ENCODE peak calls at places on chromosomes 3 and 15, in nine cellular contexts. N is esophagus muscularis mucosa, X is sigmoid colon, M is GM23338, U is transverse colon, A is H1, D is HL-60, H is HCT116, R is spleen. Y is an unnamed sample.

GRCh38 chr15:101388046-101388445 is 93.0 kb upstream of the SNRPA1 start:
- DNase-seq in R (no peak), M (no peak), X (no peak), D (no peak), U (no peak), H (no peak), N (no peak), A (no peak), Y (no peak)

GRCh38 chr15:55627730-55628368 is 39.7 kb upstream of the PYGO1 start:
- DNase-seq in D (no peak), N (no peak), M (peak; percentile 40), R (no peak), A (no peak), X (no peak), U (no peak), H (peak; percentile 92), Y (no peak)

GRCh38 chr3:66092175-66092990 is 53.7 kb upstream of the MAGI1 start:
- DNase-seq in R (no peak), N (no peak), A (no peak), X (no peak), H (no peak), U (no peak), D (no peak), M (no peak), Y (no peak)

GRCh38 chr3:64922213-64922612 is 234.4 kb upstream of the ADAMTS9 start:
- DNase-seq in N (no peak), A (no peak), D (no peak), R (no peak), H (no peak), X (no peak), U (no peak), M (no peak), Y (no peak)

GRCh38 chr3:53236112-53236841 is 19.5 kb downstream of the TKT start:
- DNase-seq in X (peak; percentile 86), N (no peak), D (no peak), A (no peak), R (peak; percentile 93), U (peak; percentile 79), H (peak; percentile 34), M (no peak), Y (no peak)

GRCh38 chr15:34986326-34987181 is 1.5 kb downstream of the ZNF770 start:
- DNase-seq in A (no peak), R (no peak), U (no peak), H (no peak), N (no peak), X (no peak), D (no peak), M (no peak), Y (no peak)

GRCh38 chr15:36965561-36966342 is 134.6 kb downstream of the MEIS2 start:
- DNase-seq in X (no peak), A (no peak), R (no peak), H (no peak), N (no peak), U (no peak), M (no peak), D (no peak), Y (no peak)

GRCh38 chr15:101277038-101277822 is at the start of gene SELENOS:
- DNase-seq in A (peak; percentile 94), X (peak; percentile 96), H (peak; percentile 65), D (peak; percentile 76), U (peak; percentile 96), R (peak; percentile 97), M (peak; percentile 96), N (peak; percentile 95), Y (peak; percentile 86)

GRCh38 chr3:195758721-195759353 is 38.1 kb downstream of the MUC20 start:
- DNase-seq in U (no peak), M (no peak), A (peak; percentile 37), N (no peak), R (peak; percentile 28), H (no peak), X (no peak), D (no peak), Y (no peak)

GRCh38 chr3:149612456-149612855 is 45.4 kb downstream of the WWTR1 start:
- DNase-seq in M (no peak), R (no peak), U (no peak), H (no peak), X (no peak), A (no peak), N (no peak), D (no peak), Y (no peak)

GRCh38 chr3:124174463-124174862 is 182.5 kb upstream of the ROPN1 start:
- DNase-seq in H (no peak), U (no peak), R (no peak), D (no peak), X (no peak), M (no peak), N (no peak), A (no peak), Y (no peak)

GRCh38 chr3:170244566-170244965 is 22.3 kb downstream of the PRKCI start:
- DNase-seq in A (no peak), U (no peak), M (no peak), R (no peak), X (no peak), D (no peak), H (no peak), N (no peak), Y (no peak)

GRCh38 chr3:170247875-170248274 is 25.7 kb downstream of the PRKCI start:
- DNase-seq in U (no peak), A (no peak), H (no peak), R (no peak), M (no peak), X (no peak), N (no peak), D (no peak), Y (no peak)
- TF ChIP-seq CTCF in U (no peak), A (no peak), H (no peak), R (no peak), M (no peak), X (no peak), N (no peak), D (no peak), Y (no peak)

GRCh38 chr3:120791958-120792357 is 49.4 kb downstream of the GTF2E1 start:
- DNase-seq in X (no peak), D (no peak), M (no peak), N (no peak), H (no peak), U (no peak), A (no peak), R (no peak), Y (no peak)
- TF ChIP-seq POLR2AphosphoS5 in X (no peak), D (no peak), M (no peak), N (no peak), H (no peak), U (no peak), A (no peak), R (no peak), Y (no peak)

GRCh38 chr3:43905157-43905556 is 214.4 kb downstream of the ABHD5 start:
- DNase-seq in R (no peak), D (no peak), X (no peak), U (no peak), A (no peak), M (no peak), N (peak; percentile 12), H (no peak), Y (no peak)

GRCh38 chr3:43910750-43911149 is 220.0 kb downstream of the ABHD5 start:
- DNase-seq in H (no peak), D (no peak), X (no peak), A (no peak), R (no peak), N (peak; percentile 64), U (no peak), M (no peak), Y (no peak)

GRCh38 chr3:43906847-43907507 is 216.2 kb downstream of the ABHD5 start:
- DNase-seq in X (no peak), U (no peak), R (no peak), D (no peak), M (no peak), A (no peak), N (peak; percentile 47), H (no peak), Y (no peak)

GRCh38 chr3:43909149-43909548 is 218.4 kb downstream of the ABHD5 start:
- DNase-seq in N (peak; percentile 55), D (no peak), U (no peak), X (no peak), R (no peak), M (no peak), A (no peak), H (no peak), Y (no peak)

GRCh38 chr3:43907508-43907858 is 216.7 kb downstream of the ABHD5 start:
- DNase-seq in X (no peak), M (no peak), U (no peak), D (peak; percentile 51), R (no peak), A (no peak), N (no peak), H (no peak), Y (no peak)
- TF ChIP-seq CTCF in X (no peak), M (no peak), U (no peak), D (no peak), R (no peak), A (no peak), N (no peak), H (no peak), Y (no peak)

DNA sequence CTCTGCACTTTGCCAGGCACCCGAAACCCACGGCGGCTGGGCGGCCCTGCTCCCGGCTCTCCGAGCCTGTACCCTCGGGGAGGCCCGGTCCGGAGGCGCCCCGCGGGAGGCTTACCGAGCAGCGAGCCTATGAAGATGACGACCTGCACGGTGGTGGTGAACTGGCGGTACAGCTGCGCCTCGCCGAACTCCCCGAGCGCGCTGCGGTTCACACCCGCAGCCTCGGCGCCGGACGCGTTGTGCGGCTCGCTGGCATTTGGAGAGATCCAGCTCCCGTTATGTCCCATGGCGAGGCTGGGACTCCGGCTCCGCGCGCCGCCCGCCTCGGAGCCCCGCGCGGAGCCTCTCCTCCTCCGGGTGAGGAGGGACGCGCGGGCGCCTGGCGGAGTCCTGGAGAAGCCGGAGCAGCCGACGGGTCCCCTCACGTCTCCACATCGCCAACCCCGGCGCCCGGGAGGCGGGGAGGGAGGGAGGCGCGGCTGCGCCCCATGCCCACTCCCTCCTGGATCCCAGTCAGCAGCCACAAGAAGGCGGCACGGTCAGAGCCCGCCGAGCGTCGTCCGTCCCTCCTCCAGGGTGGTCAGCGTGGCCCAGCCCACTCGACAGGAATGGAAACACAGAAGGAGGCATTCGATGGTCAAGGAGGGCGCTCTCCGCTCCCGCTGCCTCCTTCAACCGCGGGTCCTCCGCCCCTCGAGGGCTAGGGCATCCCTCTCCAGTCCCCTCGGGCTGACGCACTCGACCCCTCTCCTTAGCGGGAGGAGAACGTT is at the start of gene GPR176:
- DNase-seq in N (no peak), R (peak; percentile 83), A (peak; percentile 75), M (peak; percentile 69), D (no peak), U (peak; percentile 22), H (no peak), X (peak; percentile 69), Y (no peak)
- TF ChIP-seq POLR2AphosphoS5 in N (no peak), R (peak; percentile 75), A (peak; percentile 45), M (no peak), D (no peak), U (no peak), H (no peak), X (no peak), Y (no peak)

GRCh38 chr3:31079691-31080090 is 185.2 kb upstream of the GADL1 start:
- DNase-seq in N (no peak), H (no peak), D (no peak), M (no peak), X (no peak), A (no peak), R (no peak), U (no peak), Y (no peak)
- TF ChIP-seq CTCF in N (no peak), H (no peak), D (no peak), M (no peak), X (no peak), A (no peak), R (no peak), U (no peak), Y (no peak)

Y was measured in breast epithelium.